ENCODE peak calls at places on chromosome 2, in four cellular contexts. One of them, this sample, is unnamed.

GRCh38 chr2:238462782-238463396 is 36.2 kb downstream of the ASB1 start:
- DNase-seq in stimulated activated CD4-positive, alpha-beta T cell treated with anti-CD3 and anti-CD28 coated beads, TNF-alpha, amount 100 ng/mL, for 4 hours: no peak
- DNase-seq in neural crest cell: no peak
- DNase-seq in RKO: peak; percentile 77
- DNase-seq in this sample: peak; percentile 76

GRCh38 chr2:241010531-241011295 is 12.3 kb downstream of the SNED1 start:
- DNase-seq in RKO: no peak
- DNase-seq in stimulated activated CD4-positive, alpha-beta T cell treated with anti-CD3 and anti-CD28 coated beads, TNF-alpha, amount 100 ng/mL, for 4 hours: no peak
- DNase-seq in neural crest cell: no peak
- DNase-seq in this sample: no peak

GRCh38 chr2:239203443-239204142 is 197.2 kb downstream of the HDAC4 start:
- DNase-seq in RKO: no peak
- DNase-seq in neural crest cell: no peak
- DNase-seq in stimulated activated CD4-positive, alpha-beta T cell treated with anti-CD3 and anti-CD28 coated beads, TNF-alpha, amount 100 ng/mL, for 4 hours: no peak
- DNase-seq in this sample: no peak

GRCh38 chr2:226154610-226155009 is 645.0 kb downstream of the IRS1 start:
- DNase-seq in stimulated activated CD4-positive, alpha-beta T cell treated with anti-CD3 and anti-CD28 coated beads, TNF-alpha, amount 100 ng/mL, for 4 hours: no peak
- DNase-seq in RKO: no peak
- DNase-seq in neural crest cell: no peak
- DNase-seq in this sample: no peak

GRCh38 chr2:231929961-231930600 is 3.9 kb upstream of the NPPC start:
- DNase-seq in RKO: no peak
- DNase-seq in stimulated activated CD4-positive, alpha-beta T cell treated with anti-CD3 and anti-CD28 coated beads, TNF-alpha, amount 100 ng/mL, for 4 hours: no peak
- DNase-seq in neural crest cell: no peak
- DNase-seq in this sample: peak; percentile 29

GRCh38 chr2:105761931-105762515 is 17.3 kb downstream of the NCK2 start:
- DNase-seq in neural crest cell: no peak
- DNase-seq in stimulated activated CD4-positive, alpha-beta T cell treated with anti-CD3 and anti-CD28 coated beads, TNF-alpha, amount 100 ng/mL, for 4 hours: no peak
- DNase-seq in RKO: no peak
- DNase-seq in this sample: no peak

GRCh38 chr2:220556658-220557057 is 929.2 kb downstream of the SLC4A3 start:
- DNase-seq in RKO: no peak
- DNase-seq in neural crest cell: no peak
- DNase-seq in stimulated activated CD4-positive, alpha-beta T cell treated with anti-CD3 and anti-CD28 coated beads, TNF-alpha, amount 100 ng/mL, for 4 hours: no peak
- DNase-seq in this sample: no peak

GRCh38 chr2:146451972-146452371 is 1392.9 kb upstream of the ACVR2A start:
- DNase-seq in neural crest cell: no peak
- DNase-seq in RKO: no peak
- DNase-seq in stimulated activated CD4-positive, alpha-beta T cell treated with anti-CD3 and anti-CD28 coated beads, TNF-alpha, amount 100 ng/mL, for 4 hours: no peak
- DNase-seq in this sample: no peak

GRCh38 chr2:141021611-141022010 is 1109.2 kb downstream of the LRP1B start:
- DNase-seq in neural crest cell: no peak
- DNase-seq in RKO: no peak
- DNase-seq in stimulated activated CD4-positive, alpha-beta T cell treated with anti-CD3 and anti-CD28 coated beads, TNF-alpha, amount 100 ng/mL, for 4 hours: no peak
- DNase-seq in this sample: no peak

GRCh38 chr2:73386894-73387636 is 1.4 kb downstream of the ALMS1 start:
- DNase-seq in neural crest cell: no peak
- DNase-seq in stimulated activated CD4-positive, alpha-beta T cell treated with anti-CD3 and anti-CD28 coated beads, TNF-alpha, amount 100 ng/mL, for 4 hours: no peak
- DNase-seq in RKO: no peak
- DNase-seq in this sample: peak; percentile 49

GRCh38 chr2:19504400-19505198 is 146.2 kb upstream of the OSR1 start:
- DNase-seq in RKO: no peak
- DNase-seq in stimulated activated CD4-positive, alpha-beta T cell treated with anti-CD3 and anti-CD28 coated beads, TNF-alpha, amount 100 ng/mL, for 4 hours: no peak
- DNase-seq in neural crest cell: no peak
- DNase-seq in this sample: no peak